ENCODE peak calls at places on chromosome 6, in nine cellular contexts. D, N, B, X, S, K, W, V and U are unnamed samples.

GRCh38 chr6:170369439-170369838 is 62.9 kb downstream of the FAM120B start:
- DNase-seq in S (no peak), K (no peak), X (no peak), D (no peak), W (no peak), V (no peak), B (no peak), N (no peak), U (no peak)

GRCh38 chr6:96939019-96939805 is 14.7 kb downstream of the KLHL32 start:
- DNase-seq in D (peak; percentile 27), V (no peak), W (no peak), B (peak; percentile 71), X (peak; percentile 80), K (no peak), N (no peak), S (no peak), U (peak; percentile 92)

GRCh38 chr6:82097676-82098075 is 149.9 kb downstream of the IBTK start:
- DNase-seq in V (no peak), X (no peak), S (no peak), W (no peak), B (no peak), D (no peak), K (no peak), N (no peak), U (no peak)

GRCh38 chr6:160102956-160103824 is 18.4 kb upstream of the SLC22A1 start:
- DNase-seq in V (no peak), D (peak; percentile 20), B (peak; percentile 33), K (peak; percentile 82), W (peak; percentile 32), N (no peak), X (no peak), S (peak; percentile 61), U (no peak)

GRCh38 chr6:163645560-163645959 is 231.0 kb downstream of the QKI start:
- DNase-seq in D (no peak), K (no peak), X (no peak), V (no peak), B (no peak), N (no peak), W (no peak), S (no peak), U (no peak)

GRCh38 chr6:82953871-82954270 is 111.8 kb downstream of the UBE3D start:
- DNase-seq in K (no peak), V (no peak), D (no peak), W (no peak), B (peak; percentile 56), S (no peak), N (no peak), X (no peak), U (no peak)

GRCh38 chr6:169618526-169619490 is 83.0 kb downstream of the WDR27 start:
- DNase-seq in B (peak; percentile 73), S (peak; percentile 63), W (no peak), N (no peak), K (no peak), V (no peak), D (no peak), X (peak; percentile 67), U (peak; percentile 73)

GRCh38 chr6:143970827-143971226 is 37.2 kb downstream of the PLAGL1 start:
- DNase-seq in D (no peak), S (no peak), K (no peak), V (no peak), X (no peak), W (no peak), B (no peak), N (no peak), U (no peak)

GRCh38 chr6:116633685-116634084 is 17.4 kb downstream of the RSPH4A start:
- DNase-seq in D (no peak), S (no peak), V (no peak), W (no peak), N (no peak), B (no peak), K (peak; percentile 66), X (no peak), U (no peak)

GRCh38 chr6:164927288-164928040 is 381.9 kb downstream of the C6orf118 start:
- DNase-seq in S (peak; percentile 81), N (peak; percentile 22), V (peak; percentile 18), D (peak; percentile 62), W (peak; percentile 56), B (peak; percentile 52), K (peak; percentile 91), X (peak; percentile 23), U (peak; percentile 62)

GRCh38 chr6:127129281-127129680 is 10.8 kb downstream of the RSPO3 start:
- DNase-seq in V (no peak), N (no peak), W (no peak), X (no peak), B (no peak), S (no peak), K (no peak), D (no peak), U (no peak)

GRCh38 chr6:96465321-96465903 is 56.2 kb upstream of the UFL1 start:
- DNase-seq in S (no peak), N (no peak), X (no peak), K (no peak), V (no peak), D (no peak), W (no peak), B (no peak), U (no peak)

GRCh38 chr6:142510217-142510616 is 208.4 kb downstream of the ADGRG6 start:
- DNase-seq in X (no peak), B (no peak), W (no peak), S (no peak), N (no peak), K (no peak), D (no peak), V (no peak), U (no peak)

GRCh38 chr6:118307581-118307980 is 240.5 kb upstream of the PLN start:
- DNase-seq in V (no peak), K (no peak), D (no peak), N (no peak), X (no peak), W (no peak), S (no peak), B (no peak), U (no peak)

GRCh38 chr6:41741625-41742490 is 5.3 kb downstream of the PGC start:
- DNase-seq in K (no peak), W (no peak), N (no peak), D (no peak), X (no peak), V (no peak), S (no peak), B (no peak), U (no peak)

GRCh38 chr6:143516700-143517446 is 5.4 kb upstream of the FUCA2 start:
- DNase-seq in V (no peak), B (no peak), N (no peak), K (no peak), W (no peak), X (no peak), S (no peak), D (no peak), U (no peak)

GRCh38 chr6:111721677-111722219 is 116.1 kb upstream of the TRAF3IP2 start:
- DNase-seq in V (peak; percentile 14), K (peak; percentile 86), N (peak; percentile 35), B (peak; percentile 50), X (no peak), S (peak; percentile 65), D (peak; percentile 63), W (peak; percentile 60), U (no peak)

GRCh38 chr6:140388141-140388802 is 1013.8 kb upstream of the CITED2 start:
- DNase-seq in B (no peak), K (no peak), D (no peak), S (no peak), W (no peak), X (no peak), V (no peak), N (no peak), U (no peak)

GRCh38 chr6:125471703-125472102 is 169.9 kb upstream of the HDDC2 start:
- DNase-seq in K (no peak), V (no peak), X (no peak), W (no peak), D (no peak), N (no peak), S (no peak), B (no peak), U (no peak)

GRCh38 chr6:144286503-144287393 is 1.6 kb downstream of the UTRN start:
- DNase-seq in S (peak; percentile 83), D (peak; percentile 18), B (peak; percentile 89), V (no peak), X (peak; percentile 74), K (peak; percentile 94), N (no peak), W (peak; percentile 29), U (peak; percentile 80)

GRCh38 chr6:138844203-138844602 is 48.3 kb downstream of the ECT2L start:
- DNase-seq in N (no peak), D (no peak), X (no peak), K (peak; percentile 55), V (no peak), S (peak; percentile 23), W (no peak), B (peak; percentile 9), U (no peak)

GRCh38 chr6:114785235-114786127 is 442.7 kb upstream of the HS3ST5 start:
- DNase-seq in W (no peak), B (no peak), S (no peak), V (no peak), K (no peak), N (no peak), X (peak; percentile 6), D (no peak), U (no peak)

GRCh38 chr6:139531148-139531547 is 156.7 kb upstream of the CITED2 start:
- DNase-seq in V (no peak), N (peak; percentile 51), K (no peak), B (peak; percentile 36), X (no peak), D (no peak), S (no peak), W (no peak), U (peak; percentile 32)

GRCh38 chr6:9977451-9977850 is 437.4 kb downstream of the TFAP2A start:
- DNase-seq in K (no peak), X (no peak), V (no peak), W (no peak), B (no peak), S (no peak), D (no peak), N (no peak), U (peak; percentile 28)

GRCh38 chr6:90219168-90219985 is 77.3 kb downstream of the BACH2 start:
- DNase-seq in X (peak; percentile 22), B (peak; percentile 50), D (no peak), V (no peak), S (peak; percentile 26), W (no peak), K (peak; percentile 64), N (no peak), U (no peak)

GRCh38 chr6:68527691-68528090 is 107.4 kb upstream of the ADGRB3 start:
- DNase-seq in W (no peak), D (no peak), B (no peak), N (no peak), S (no peak), V (no peak), K (no peak), X (no peak), U (no peak)

GRCh38 chr6:96836579-96837137 is 619 bp downstream of the GPR63 start:
- DNase-seq in B (peak; percentile 14), V (no peak), N (no peak), D (no peak), W (no peak), X (no peak), K (no peak), S (peak; percentile 32), U (no peak)

GRCh38 chr6:168428052-168428829 is 12.7 kb upstream of the SMOC2 start:
- DNase-seq in D (no peak), W (no peak), K (no peak), V (no peak), X (no peak), N (no peak), S (no peak), B (no peak), U (no peak)

GRCh38 chr6:132598473-132598872 is 8.9 kb upstream of the TAAR5 start:
- DNase-seq in W (no peak), S (peak; percentile 36), B (no peak), D (no peak), K (peak; percentile 67), X (no peak), V (no peak), N (no peak), U (no peak)

GRCh38 chr6:6319947-6320811 is at the start of gene F13A1:
- DNase-seq in D (no peak), V (no peak), S (no peak), N (no peak), W (no peak), K (peak; percentile 88), X (no peak), B (no peak), U (no peak)

GRCh38 chr6:137689377-137689776 is 177.7 kb upstream of the TNFAIP3 start:
- DNase-seq in B (no peak), D (no peak), W (no peak), N (no peak), X (no peak), K (no peak), S (no peak), V (no peak), U (no peak)